ENCODE peak calls at places on chromosome 10, in nine cellular contexts. B is mammary epithelial cell; C is DND-41; P is upper lobe of right lung; L is stimulated activated CD4-positive, alpha-beta T cell treated with anti-CD3 and anti-CD28 coated beads, TNF-alpha, amount 100 ng/mL, for 48 hours; K is mucosa of gallbladder; Z is central memory CD4-positive, alpha-beta T cell; H is activated CD4-positive, alpha-beta T cell treated with anti-CD3 and anti-CD28 coated beads for 48 hours; Y is aorta. R is an unnamed sample.

GRCh38 chr10:116431598-116431997 is 4.0 kb downstream of the PNLIPRP3 start:
- DNase-seq in P (no peak), L (no peak), Y (no peak), C (no peak), K (no peak), H (no peak), B (no peak), Z (no peak), R (no peak)

GRCh38 chr10:93995598-93996271 is 2.0 kb downstream of the PLCE1 start:
- DNase-seq in L (no peak), P (no peak), Y (no peak), Z (no peak), B (peak; percentile 64), H (no peak), C (no peak), K (no peak), R (no peak)

GRCh38 chr10:110496553-110497437 is 912 bp upstream of the DUSP5 start:
- DNase-seq in L (no peak), P (no peak), H (no peak), B (no peak), C (no peak), Z (no peak), K (no peak), Y (no peak), R (no peak)

GRCh38 chr10:115964827-115965226 is 308.2 kb downstream of the GFRA1 start:
- DNase-seq in K (no peak), B (no peak), Y (no peak), Z (no peak), H (no peak), L (no peak), C (no peak), P (no peak), R (no peak)

GRCh38 chr10:101071266-101071884 is 9.6 kb downstream of the KAZALD1 start:
- DNase-seq in P (peak; percentile 79), B (no peak), K (no peak), Z (no peak), C (no peak), Y (no peak), H (peak; percentile 72), L (no peak), R (no peak)

GRCh38 chr10:18607979-18608378 is 43.4 kb downstream of the NSUN6 start:
- DNase-seq in Z (no peak), C (no peak), P (no peak), B (peak; percentile 31), H (no peak), Y (no peak), K (no peak), L (no peak), R (no peak)

GRCh38 chr10:44723654-44724053 is 187.5 kb upstream of the TMEM72 start:
- DNase-seq in H (no peak), L (no peak), Y (peak; percentile 79), K (no peak), P (no peak), C (no peak), Z (no peak), B (peak; percentile 76), R (no peak)

GRCh38 chr10:126290232-126290631 is 98.0 kb downstream of the ADAM12 start:
- DNase-seq in C (no peak), B (no peak), Z (no peak), Y (no peak), K (no peak), H (no peak), P (no peak), L (no peak), R (no peak)

GRCh38 chr10:27138277-27138676 is 15.9 kb downstream of the YME1L1 start:
- DNase-seq in H (no peak), Z (no peak), L (no peak), P (no peak), B (no peak), C (no peak), Y (no peak), K (no peak), R (no peak)

GRCh38 chr10:16566202-16566805 is 44.6 kb upstream of the C1QL3 start:
- DNase-seq in H (no peak), K (no peak), C (no peak), L (no peak), B (no peak), Y (no peak), P (no peak), Z (no peak), R (no peak)

GRCh38 chr10:6200588-6201510 is 1.9 kb upstream of the PFKFB3 start:
- DNase-seq in Y (peak; percentile 84), L (no peak), B (peak; percentile 24), C (peak; percentile 74), P (peak; percentile 72), K (no peak), Z (peak; percentile 27), H (peak; percentile 56), R (peak; percentile 82)

GRCh38 chr10:112227331-112227961 is 43.9 kb upstream of the GPAM start:
- DNase-seq in K (peak; percentile 24), H (no peak), Y (no peak), B (peak; percentile 89), L (no peak), P (no peak), C (no peak), Z (no peak), R (peak; percentile 91)

GRCh38 chr10:100793055-100793454 is 47.7 kb downstream of the PAX2 start:
- DNase-seq in K (no peak), H (no peak), P (peak; percentile 23), C (no peak), Y (no peak), Z (no peak), L (no peak), B (no peak), R (no peak)

GRCh38 chr10:70650751-70651150 is 21.6 kb upstream of the ADAMTS14 start:
- DNase-seq in H (no peak), L (no peak), P (no peak), Y (no peak), B (no peak), Z (no peak), C (no peak), K (no peak), R (no peak)

R was measured in right lobe of liver.